ENCODE peak calls at places on chromosome 14, in six cellular contexts. V is activated CD4-positive, CD25-positive, alpha-beta regulatory T cell; H is GOT3; I is heart left ventricle; Z is AG08395; P is HS-5. Q is an unnamed sample.

GRCh38 chr14:103128631-103129300 is 5.5 kb downstream of the TNFAIP2 start:
- DNase-seq in V (no peak), H (no peak), I (no peak), Z (no peak), P (no peak), Q (no peak)

GRCh38 chr14:85934123-85934885 is 404.4 kb downstream of the FLRT2 start:
- DNase-seq in V (peak), H (no peak), I (peak), Z (no peak), P (peak), Q (no peak)

GRCh38 chr14:51607677-51608076 is 44.0 kb upstream of the FRMD6 start:
- DNase-seq in V (no peak), H (no peak), I (no peak), Z (peak), P (no peak), Q (no peak)

GRCh38 chr14:31781578-31781977 is 220.4 kb downstream of the NUBPL start:
- DNase-seq in V (no peak), H (no peak), I (no peak), Z (no peak), P (peak), Q (no peak)

GRCh38 chr14:74893614-74894091 is 11.9 kb downstream of the DLST start:
- DNase-seq in V (no peak), H (no peak), I (no peak), Z (no peak), P (no peak), Q (no peak)

GRCh38 chr14:63659726-63660125 is 18.1 kb upstream of the WDR89 start:
- DNase-seq in V (no peak), H (no peak), I (no peak), Z (no peak), P (no peak), Q (no peak)

GRCh38 chr14:92325835-92326234 is 2.9 kb downstream of the SLC24A4 start:
- DNase-seq in V (no peak), H (no peak), I (no peak), Z (no peak), P (no peak), Q (no peak)

GRCh38 chr14:75271514-75271913 is 7.1 kb upstream of the FOS start:
- DNase-seq in V (no peak), H (no peak), I (no peak), Z (no peak), P (no peak), Q (no peak)

GRCh38 chr14:25111061-25111601 is 61.2 kb upstream of the STXBP6 start:
- DNase-seq in V (no peak), H (no peak), I (peak), Z (peak), P (peak), Q (no peak)

Q was measured in activated gamma-delta T cell.